ENCODE peak calls at places on chromosomes 12 and 14, in four cellular contexts. One of them, this sample, is unnamed.

GRCh38 chr12:19643635-19644034 is 204.3 kb downstream of the AEBP2 start:
- DNase-seq in uterus: no peak
- DNase-seq in heart left ventricle: no peak
- DNase-seq in effector memory CD4-positive, alpha-beta T cell: no peak
- DNase-seq in this sample: peak; percentile 48

GRCh38 chr14:41957459-41957858 is 350.8 kb downstream of the LRFN5 start:
- DNase-seq in uterus: no peak
- DNase-seq in heart left ventricle: no peak
- DNase-seq in effector memory CD4-positive, alpha-beta T cell: no peak
- DNase-seq in this sample: no peak

GRCh38 chr14:97713023-97713422 is 915.8 kb downstream of the VRK1 start:
- DNase-seq in uterus: no peak
- DNase-seq in heart left ventricle: no peak
- DNase-seq in effector memory CD4-positive, alpha-beta T cell: no peak
- DNase-seq in this sample: no peak

GRCh38 chr14:103628684-103629502 is at the start of gene KLC1:
- DNase-seq in uterus: peak; percentile 89
- DNase-seq in heart left ventricle: peak; percentile 91
- DNase-seq in effector memory CD4-positive, alpha-beta T cell: peak; percentile 73
- DNase-seq in this sample: peak; percentile 81

GRCh38 chr14:89675590-89675989 is 258.6 kb upstream of the FOXN3 start:
- DNase-seq in uterus: no peak
- DNase-seq in heart left ventricle: no peak
- DNase-seq in effector memory CD4-positive, alpha-beta T cell: no peak
- DNase-seq in this sample: no peak

GRCh38 chr14:63896278-63896720 is 43.5 kb downstream of the SYNE2 start:
- DNase-seq in uterus: peak; percentile 32
- DNase-seq in heart left ventricle: peak; percentile 82
- DNase-seq in effector memory CD4-positive, alpha-beta T cell: no peak
- DNase-seq in this sample: peak; percentile 74

GRCh38 chr12:5073054-5073453 is 29.4 kb downstream of the KCNA5 start:
- DNase-seq in uterus: no peak
- DNase-seq in heart left ventricle: no peak
- DNase-seq in effector memory CD4-positive, alpha-beta T cell: no peak
- DNase-seq in this sample: no peak

GRCh38 chr12:131684015-131684725 is 26.7 kb upstream of the SFSWAP start:
- DNase-seq in uterus: no peak
- DNase-seq in heart left ventricle: no peak
- DNase-seq in effector memory CD4-positive, alpha-beta T cell: no peak
- DNase-seq in this sample: no peak

GRCh38 chr12:76379261-76379660 is 31.0 kb upstream of the BBS10 start:
- DNase-seq in uterus: no peak
- DNase-seq in heart left ventricle: no peak
- DNase-seq in effector memory CD4-positive, alpha-beta T cell: no peak
- DNase-seq in this sample: no peak

GRCh38 chr14:47490766-47491165 is 184.6 kb downstream of the MDGA2 start:
- DNase-seq in uterus: no peak
- DNase-seq in heart left ventricle: no peak
- DNase-seq in effector memory CD4-positive, alpha-beta T cell: no peak
- DNase-seq in this sample: no peak

GRCh38 chr12:4320287-4320858 is 640 bp upstream of the TIGAR start:
- DNase-seq in uterus: no peak
- DNase-seq in heart left ventricle: no peak
- DNase-seq in effector memory CD4-positive, alpha-beta T cell: no peak
- DNase-seq in this sample: no peak

GRCh38 chr12:49232940-49233841 is 31.7 kb upstream of the TUBA1C start:
- DNase-seq in uterus: peak; percentile 61
- DNase-seq in heart left ventricle: peak; percentile 73
- DNase-seq in effector memory CD4-positive, alpha-beta T cell: no peak
- DNase-seq in this sample: peak; percentile 88

GRCh38 chr12:168201-168600 is 45.8 kb downstream of the SLC6A12 start:
- DNase-seq in uterus: no peak
- DNase-seq in heart left ventricle: no peak
- DNase-seq in effector memory CD4-positive, alpha-beta T cell: no peak
- DNase-seq in this sample: no peak
- H3K4me1 ChIP-seq in uterus: no peaks in the 10 kb centered on the region
- H3K4me1 ChIP-seq in heart left ventricle: peaks cover 21% of the 10 kb centered on the region
- H3K4me1 ChIP-seq in effector memory CD4-positive, alpha-beta T cell: no peaks in the 10 kb centered on the region
- H3K4me1 ChIP-seq in this sample: peaks cover 11% of the 10 kb centered on the region

DNA sequence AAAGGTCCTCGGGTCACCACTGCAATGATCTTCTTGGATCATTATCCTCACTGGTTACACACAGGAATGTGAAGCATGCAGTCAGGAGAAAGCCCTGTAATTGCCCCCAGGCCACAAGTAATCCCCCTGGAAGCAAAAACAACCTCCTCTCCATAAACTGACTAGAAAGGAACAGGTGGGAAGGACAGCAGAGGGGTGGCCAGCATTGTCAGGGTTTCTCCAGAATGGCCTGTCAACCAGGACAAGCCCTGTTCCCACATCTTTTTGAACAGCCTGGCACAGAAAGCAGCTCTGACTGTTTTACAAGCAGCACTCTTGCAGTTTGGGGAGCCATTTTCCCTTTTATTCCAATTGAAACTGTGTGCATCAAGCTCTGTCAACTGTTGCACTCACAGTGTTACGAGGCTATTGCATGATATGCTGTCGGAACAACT is 36.1 kb downstream of the TMCC3 start:
- DNase-seq in uterus: no peak
- DNase-seq in heart left ventricle: no peak
- DNase-seq in effector memory CD4-positive, alpha-beta T cell: no peak
- DNase-seq in this sample: peak; percentile 97
- H3K27ac ChIP-seq in uterus: no peak overlapping the region
- H3K27ac ChIP-seq in heart left ventricle: no peak overlapping the region
- H3K27ac ChIP-seq in effector memory CD4-positive, alpha-beta T cell: no peak overlapping the region
- H3K27ac ChIP-seq in this sample: peak overlapping the region; percentile 41

DNA sequence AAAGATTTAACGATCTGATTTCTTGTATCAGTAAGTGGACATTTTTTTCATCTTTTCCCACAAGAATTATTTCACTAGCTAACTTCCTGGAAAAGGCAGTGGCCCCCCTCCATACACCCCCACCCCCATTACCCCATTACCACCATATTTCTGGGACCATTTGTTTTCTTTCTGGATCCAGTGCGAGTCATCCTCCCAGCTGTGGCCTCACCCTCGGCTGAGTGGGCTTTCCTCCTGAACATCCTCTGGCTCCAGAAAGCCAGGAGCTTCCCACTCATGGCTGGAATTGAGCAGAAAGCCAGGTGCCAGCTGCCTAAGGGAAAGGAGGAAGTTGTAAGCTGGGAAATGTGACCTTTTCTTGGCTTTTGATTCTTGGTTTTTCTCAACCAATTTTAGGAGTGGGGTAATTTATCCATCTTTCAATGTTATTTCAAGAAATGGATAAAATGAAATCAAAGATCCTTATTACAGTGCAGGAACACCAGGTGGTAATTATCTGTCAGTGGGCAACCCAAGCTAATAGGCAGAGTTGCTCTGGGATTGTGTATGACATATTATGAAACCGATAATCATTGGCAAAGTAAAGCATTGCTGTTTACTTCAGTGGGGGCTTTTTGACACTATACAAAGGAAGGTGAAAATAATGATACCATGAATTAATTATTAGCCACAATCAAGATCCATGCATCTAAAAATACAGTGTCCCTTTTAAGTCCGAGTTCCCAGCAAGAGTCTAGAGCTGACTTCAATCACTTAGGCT is 124.6 kb downstream of the KICS2 start:
- DNase-seq in uterus: peak; percentile 36
- DNase-seq in heart left ventricle: peak; percentile 40
- DNase-seq in effector memory CD4-positive, alpha-beta T cell: no peak
- DNase-seq in this sample: peak; percentile 70
- H3K4me1 ChIP-seq in uterus: no peaks in the 10 kb centered on the region
- H3K4me1 ChIP-seq in heart left ventricle: peaks cover 9% of the 10 kb centered on the region
- H3K4me1 ChIP-seq in effector memory CD4-positive, alpha-beta T cell: no peaks in the 10 kb centered on the region
- H3K4me1 ChIP-seq in this sample: peaks cover 53% of the 10 kb centered on the region

GRCh38 chr14:62657376-62657775 is 387.9 kb downstream of the KCNH5 start:
- DNase-seq in uterus: no peak
- DNase-seq in heart left ventricle: no peak
- DNase-seq in effector memory CD4-positive, alpha-beta T cell: no peak
- DNase-seq in this sample: no peak

GRCh38 chr14:62655161-62655560 is 390.1 kb downstream of the KCNH5 start:
- DNase-seq in uterus: no peak
- DNase-seq in heart left ventricle: no peak
- DNase-seq in effector memory CD4-positive, alpha-beta T cell: no peak
- DNase-seq in this sample: no peak

GRCh38 chr14:62654641-62655040 is 390.6 kb downstream of the KCNH5 start:
- DNase-seq in uterus: no peak
- DNase-seq in heart left ventricle: no peak
- DNase-seq in effector memory CD4-positive, alpha-beta T cell: no peak
- DNase-seq in this sample: no peak
- H3K27ac ChIP-seq in uterus: no peak overlapping the region
- H3K27ac ChIP-seq in heart left ventricle: no peak overlapping the region
- H3K27ac ChIP-seq in effector memory CD4-positive, alpha-beta T cell: no peak overlapping the region
- H3K27ac ChIP-seq in this sample: no peak overlapping the region

GRCh38 chr14:68514611-68515194 is 278.2 kb downstream of the ZFP36L1 start:
- DNase-seq in uterus: no peak
- DNase-seq in heart left ventricle: no peak
- DNase-seq in effector memory CD4-positive, alpha-beta T cell: no peak
- DNase-seq in this sample: no peak
- H3K4me1 ChIP-seq in uterus: peaks cover 35% of the 10 kb centered on the region
- H3K4me1 ChIP-seq in heart left ventricle: peaks cover 52% of the 10 kb centered on the region
- H3K4me1 ChIP-seq in effector memory CD4-positive, alpha-beta T cell: no peaks in the 10 kb centered on the region
- H3K4me1 ChIP-seq in this sample: peaks cover 49% of the 10 kb centered on the region

GRCh38 chr14:68940614-68941185 is 38.4 kb downstream of the ACTN1 start:
- DNase-seq in uterus: no peak
- DNase-seq in heart left ventricle: no peak
- DNase-seq in effector memory CD4-positive, alpha-beta T cell: no peak
- DNase-seq in this sample: no peak
- H3K27ac ChIP-seq in uterus: peak overlapping the region; percentile 93
- H3K27ac ChIP-seq in heart left ventricle: peak overlapping the region; percentile 84
- H3K27ac ChIP-seq in effector memory CD4-positive, alpha-beta T cell: no peak overlapping the region
- H3K27ac ChIP-seq in this sample: peak overlapping the region; percentile 4

GRCh38 chr14:24434676-24435075 is 4.9 kb downstream of the KHNYN start:
- DNase-seq in uterus: no peak
- DNase-seq in heart left ventricle: no peak
- DNase-seq in effector memory CD4-positive, alpha-beta T cell: no peak
- DNase-seq in this sample: no peak

GRCh38 chr14:24436355-24437019 is 6.1 kb downstream of the SDR39U1 start:
- DNase-seq in uterus: no peak
- DNase-seq in heart left ventricle: peak; percentile 54
- DNase-seq in effector memory CD4-positive, alpha-beta T cell: peak; percentile 39
- DNase-seq in this sample: peak; percentile 86

GRCh38 chr14:24435192-24435810 is 5.5 kb downstream of the KHNYN start:
- DNase-seq in uterus: no peak
- DNase-seq in heart left ventricle: no peak
- DNase-seq in effector memory CD4-positive, alpha-beta T cell: no peak
- DNase-seq in this sample: no peak

GRCh38 chr14:24437020-24437735 is 5.4 kb downstream of the SDR39U1 start:
- DNase-seq in uterus: no peak
- DNase-seq in heart left ventricle: no peak
- DNase-seq in effector memory CD4-positive, alpha-beta T cell: no peak
- DNase-seq in this sample: peak; percentile 58

GRCh38 chr14:24435998-24436354 is 6.2 kb downstream of the KHNYN start:
- DNase-seq in uterus: no peak
- DNase-seq in heart left ventricle: no peak
- DNase-seq in effector memory CD4-positive, alpha-beta T cell: no peak
- DNase-seq in this sample: no peak
- H3K4me1 ChIP-seq in uterus: peaks cover 17% of the 10 kb centered on the region
- H3K4me1 ChIP-seq in heart left ventricle: peaks cover 55% of the 10 kb centered on the region
- H3K4me1 ChIP-seq in effector memory CD4-positive, alpha-beta T cell: peaks cover 22% of the 10 kb centered on the region
- H3K4me1 ChIP-seq in this sample: peaks cover 6% of the 10 kb centered on the region

GRCh38 chr14:105536691-105537579 is 10.6 kb downstream of the TMEM121 start:
- DNase-seq in uterus: no peak
- DNase-seq in heart left ventricle: no peak
- DNase-seq in effector memory CD4-positive, alpha-beta T cell: no peak
- DNase-seq in this sample: no peak
- H3K27ac ChIP-seq in uterus: no peak overlapping the region
- H3K27ac ChIP-seq in heart left ventricle: no peak overlapping the region
- H3K27ac ChIP-seq in effector memory CD4-positive, alpha-beta T cell: no peak overlapping the region
- H3K27ac ChIP-seq in this sample: no peak overlapping the region

GRCh38 chr14:91325211-91325610 is 80.7 kb upstream of the GPR68 start:
- DNase-seq in uterus: no peak
- DNase-seq in heart left ventricle: no peak
- DNase-seq in effector memory CD4-positive, alpha-beta T cell: no peak
- DNase-seq in this sample: no peak
- H3K4me1 ChIP-seq in uterus: peaks cover 5% of the 10 kb centered on the region
- H3K4me1 ChIP-seq in heart left ventricle: peaks cover 54% of the 10 kb centered on the region
- H3K4me1 ChIP-seq in effector memory CD4-positive, alpha-beta T cell: peaks cover 36% of the 10 kb centered on the region
- H3K4me1 ChIP-seq in this sample: no peaks in the 10 kb centered on the region

GRCh38 chr14:56854325-56854724 is 44.0 kb upstream of the OTX2 start:
- DNase-seq in uterus: no peak
- DNase-seq in heart left ventricle: no peak
- DNase-seq in effector memory CD4-positive, alpha-beta T cell: no peak
- DNase-seq in this sample: no peak
- H3K27ac ChIP-seq in uterus: no peak overlapping the region
- H3K27ac ChIP-seq in heart left ventricle: no peak overlapping the region
- H3K27ac ChIP-seq in effector memory CD4-positive, alpha-beta T cell: no peak overlapping the region
- H3K27ac ChIP-seq in this sample: no peak overlapping the region

This sample was measured in SJCRH30.